ENCODE peak calls at places on chromosomes 7 and 10, in ten cellular contexts. J, L, F, Q, W, A, E, Y, C and I are unnamed samples.

GRCh38 chr10:92430103-92430502 is 139.1 kb downstream of the MARCHF5 start:
- DNase-seq in Y (no peak), C (no peak), Q (no peak), L (no peak), E (no peak), W (no peak), F (no peak), J (no peak), A (no peak), I (no peak)

GRCh38 chr7:57579454-57579853 is 129.5 kb downstream of the ZNF716 start:
- DNase-seq in A (no peak), J (no peak), F (no peak), C (no peak), W (no peak), Q (no peak), Y (no peak), L (no peak), E (no peak), I (no peak)

GRCh38 chr7:141231018-141231792 is 157.3 kb downstream of the TMEM178B start:
- DNase-seq in Q (peak; percentile 26), J (peak; percentile 4), E (peak; percentile 45), L (no peak), W (peak; percentile 2), Y (no peak), C (no peak), F (no peak), A (no peak), I (no peak)

GRCh38 chr7:100198266-100198665 is 20.5 kb downstream of the STAG3 start:
- DNase-seq in Y (no peak), E (no peak), J (no peak), W (no peak), F (no peak), A (no peak), L (no peak), C (no peak), Q (no peak), I (no peak)

GRCh38 chr7:68176974-68177373 is 1180.3 kb downstream of the TYW1 start:
- DNase-seq in A (peak; percentile 31), W (no peak), Q (peak; percentile 59), F (no peak), L (no peak), J (peak; percentile 66), Y (peak; percentile 72), E (no peak), C (peak; percentile 43), I (peak; percentile 25)

GRCh38 chr7:4725014-4725951 is 43.2 kb downstream of the FOXK1 start:
- DNase-seq in E (no peak), Q (peak; percentile 92), F (peak; percentile 91), A (peak; percentile 83), W (peak; percentile 70), J (peak; percentile 91), Y (peak; percentile 59), C (no peak), L (peak; percentile 90), I (peak; percentile 88)

GRCh38 chr7:38656976-38657375 is 25.8 kb upstream of the AMPH start:
- DNase-seq in L (no peak), F (no peak), W (no peak), Q (no peak), C (no peak), Y (no peak), J (peak; percentile 56), A (no peak), E (no peak), I (no peak)

GRCh38 chr10:115214799-115215198 is 121.6 kb downstream of the ATRNL1 start:
- DNase-seq in L (no peak), F (no peak), E (no peak), Q (no peak), Y (no peak), C (no peak), A (no peak), J (no peak), W (no peak), I (no peak)

GRCh38 chr7:131606346-131607290 is 50.2 kb upstream of the PODXL start:
- DNase-seq in Q (no peak), E (no peak), L (no peak), F (no peak), Y (no peak), J (no peak), A (no peak), W (no peak), C (no peak), I (no peak)

GRCh38 chr7:157465597-157466348 is 129.0 kb downstream of the DNAJB6 start:
- DNase-seq in W (no peak), C (no peak), A (peak; percentile 24), F (no peak), Q (no peak), J (peak; percentile 21), L (peak; percentile 42), E (no peak), Y (peak; percentile 15), I (no peak)

GRCh38 chr10:131492211-131492610 is 180.7 kb upstream of the TCERG1L start:
- DNase-seq in Q (no peak), A (no peak), F (no peak), L (no peak), C (no peak), J (no peak), E (no peak), Y (no peak), W (no peak), I (no peak)

GRCh38 chr10:77773631-77774426 is 136.2 kb upstream of the KCNMA1 start:
- DNase-seq in F (no peak), A (peak; percentile 2), L (no peak), W (no peak), J (no peak), Q (no peak), C (no peak), Y (no peak), E (no peak), I (no peak)

GRCh38 chr10:30580241-30580640 is 49.3 kb downstream of the LYZL2 start:
- DNase-seq in J (no peak), Y (no peak), E (no peak), L (no peak), W (no peak), A (no peak), Q (no peak), F (no peak), C (no peak), I (no peak)

GRCh38 chr7:155291045-155291530 is 6.6 kb upstream of the INSIG1 start:
- DNase-seq in J (peak; percentile 17), W (no peak), Y (no peak), C (no peak), A (peak; percentile 52), Q (peak; percentile 40), E (no peak), F (no peak), L (no peak), I (no peak)

GRCh38 chr7:8387551-8388256 is 45.7 kb upstream of the NXPH1 start:
- DNase-seq in Y (no peak), A (no peak), E (no peak), F (no peak), C (no peak), J (no peak), Q (no peak), W (no peak), L (no peak), I (no peak)

GRCh38 chr10:123044391-123044790 is 35.6 kb downstream of the ACADSB start:
- DNase-seq in L (no peak), A (no peak), Q (no peak), C (no peak), F (no peak), W (no peak), J (peak; percentile 13), Y (no peak), E (no peak), I (no peak)
- TF ChIP-seq CTCF in L (no peak), A (no peak), Q (peak; percentile 26), C (peak; percentile 29), F (peak; percentile 13), W (no peak), J (no peak), Y (no peak), E (no peak), I (no peak)

GRCh38 chr7:24591152-24591551 is 17.9 kb downstream of the PALS2 start:
- DNase-seq in A (no peak), Y (no peak), L (no peak), W (no peak), Q (no peak), F (no peak), C (no peak), J (no peak), E (no peak), I (no peak)

GRCh38 chr7:24582171-24582570 is 8.9 kb downstream of the PALS2 start:
- DNase-seq in Y (no peak), L (no peak), A (no peak), E (no peak), W (no peak), Q (no peak), F (no peak), J (no peak), C (no peak), I (no peak)

GRCh38 chr7:24587853-24588252 is 14.6 kb downstream of the PALS2 start:
- DNase-seq in A (no peak), L (no peak), W (no peak), C (no peak), E (peak; percentile 43), Q (no peak), Y (no peak), F (no peak), J (no peak), I (no peak)
- TF ChIP-seq CTCF in A (no peak), L (no peak), W (peak; percentile 18), C (peak; percentile 60), E (peak; percentile 37), Q (peak; percentile 15), Y (no peak), F (peak; percentile 63), J (peak; percentile 23), I (peak; percentile 17)

DNA sequence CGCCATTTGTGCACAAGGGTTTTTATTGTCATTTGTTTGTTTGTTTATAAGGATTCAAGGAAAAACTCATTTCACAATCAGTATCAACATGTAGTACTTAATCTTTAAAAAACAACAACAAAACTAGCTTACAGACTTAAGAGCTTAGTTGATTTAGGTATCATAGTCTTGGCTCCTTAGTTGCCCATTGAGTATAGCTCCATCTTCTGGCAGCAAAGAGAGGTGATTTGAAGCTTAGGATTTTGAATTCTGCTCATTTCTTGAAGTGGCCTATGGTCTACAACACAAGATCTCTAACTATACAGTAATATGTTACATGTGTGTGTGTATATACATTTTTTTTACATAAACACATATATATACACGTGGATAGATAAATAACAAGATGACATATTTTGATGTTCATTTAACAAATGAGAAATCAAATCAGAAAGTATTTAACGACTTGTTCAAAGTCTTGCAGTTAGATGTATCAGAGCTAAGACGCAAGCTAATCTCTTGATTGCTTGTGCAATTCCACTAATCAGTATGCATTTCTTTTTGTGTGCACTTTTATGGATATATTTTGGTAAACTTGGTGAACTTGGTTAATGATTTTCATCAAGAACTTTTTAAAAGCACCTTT is 307.3 kb downstream of the CAMK1D start:
- DNase-seq in W (peak; percentile 32), Q (peak; percentile 50), E (no peak), C (no peak), F (peak; percentile 73), A (no peak), L (no peak), Y (no peak), J (peak; percentile 69), I (peak; percentile 72)
- TF ChIP-seq CTCF in W (peak; percentile 66), Q (peak; percentile 65), E (peak; percentile 53), C (peak; percentile 74), F (peak; percentile 77), A (no peak), L (peak; percentile 40), Y (peak; percentile 46), J (peak; percentile 67), I (peak; percentile 39)

DNA sequence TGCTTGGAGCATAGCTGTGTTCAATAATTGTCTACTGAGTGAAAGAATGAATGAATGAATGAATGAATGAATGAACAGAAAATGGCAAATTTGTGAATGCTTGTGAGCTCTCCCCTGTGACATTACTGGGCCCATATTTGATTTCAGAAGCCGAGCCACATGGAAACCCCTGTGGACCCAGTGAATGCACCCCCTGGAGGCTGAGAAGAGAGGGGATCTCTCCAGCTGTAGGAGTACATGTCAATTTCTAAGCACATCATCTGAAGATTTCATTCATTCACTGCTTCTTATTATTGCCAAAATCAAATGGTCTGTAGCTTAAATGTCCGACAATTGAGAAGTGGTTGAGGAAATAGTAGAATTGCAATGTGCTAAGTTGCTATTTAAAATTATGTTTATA is 58.3 kb upstream of the DOCK1 start:
- DNase-seq in Y (no peak), F (no peak), Q (no peak), W (no peak), E (no peak), C (no peak), A (no peak), J (no peak), L (no peak), I (no peak)
- TF ChIP-seq CTCF in Y (no peak), F (no peak), Q (peak; percentile 12), W (no peak), E (no peak), C (peak; percentile 19), A (no peak), J (peak; percentile 6), L (no peak), I (no peak)